ENCODE peak calls at places on chromosomes 11 and 22, in ten cellular contexts. O, E, Z, P, S, K, L, M, F and Q are unnamed samples.

GRCh38 chr11:119295178-119295577 is 21.8 kb downstream of the MCAM start:
- DNase-seq in O (no peak), E (peak; percentile 25), Z (no peak), P (no peak), S (no peak), K (no peak), L (no peak), M (peak; percentile 44), F (no peak), Q (no peak)

GRCh38 chr11:62295504-62295903 is 3.4 kb downstream of the SCGB1D4 start:
- DNase-seq in O (no peak), E (peak; percentile 24), Z (no peak), P (peak; percentile 8), S (no peak), K (no peak), L (no peak), M (peak; percentile 34), F (no peak), Q (no peak)

GRCh38 chr22:46053563-46054090 is 76.7 kb upstream of the WNT7B start:
- DNase-seq in O (no peak), E (peak; percentile 73), Z (peak; percentile 38), P (peak; percentile 79), S (peak; percentile 82), K (no peak), L (peak; percentile 47), M (peak; percentile 59), F (peak; percentile 91), Q (no peak)

GRCh38 chr11:104291646-104292045 is 127.7 kb upstream of the PDGFD start:
- DNase-seq in O (no peak), E (no peak), Z (no peak), P (no peak), S (no peak), K (no peak), L (no peak), M (no peak), F (no peak), Q (no peak)

GRCh38 chr11:120025606-120026335 is 112.1 kb downstream of the TRIM29 start:
- DNase-seq in O (no peak), E (no peak), Z (no peak), P (no peak), S (no peak), K (no peak), L (no peak), M (no peak), F (no peak), Q (no peak)

GRCh38 chr11:126467046-126467370 is 111.5 kb downstream of the ST3GAL4 start:
- DNase-seq in O (no peak), E (no peak), Z (no peak), P (no peak), S (no peak), K (no peak), L (no peak), M (no peak), F (no peak), Q (no peak)

GRCh38 chr11:10856689-10857603 is 907 bp downstream of the ZBED5 start:
- DNase-seq in O (no peak), E (no peak), Z (no peak), P (peak; percentile 22), S (peak; percentile 50), K (peak; percentile 62), L (peak; percentile 37), M (peak; percentile 45), F (no peak), Q (no peak)

GRCh38 chr11:72589802-72590761 is 84.1 kb downstream of the PDE2A start:
- DNase-seq in O (no peak), E (peak; percentile 70), Z (peak; percentile 24), P (no peak), S (peak; percentile 69), K (no peak), L (no peak), M (peak; percentile 25), F (peak; percentile 75), Q (no peak)